ENCODE peak calls at places on chromosomes 7 and 10, in eight cellular contexts. W is NCI-H1105, C is heart left ventricle, N is GM12865, Z is hypothalamus, S is H7, P is iPS-NIHi11, R is prostate gland. Q is an unnamed sample.

GRCh38 chr10:51297438-51297837 is 223.2 kb downstream of the PRKG1 start:
- DNase-seq in W (no peak), C (no peak), N (no peak), Z (no peak), S (no peak), P (no peak), R (no peak), Q (no peak)

GRCh38 chr7:1884583-1885350 is 214.7 kb downstream of the ELFN1 start:
- DNase-seq in W (no peak), C (no peak), N (no peak), Z (no peak), S (no peak), P (no peak), R (no peak), Q (no peak)

GRCh38 chr10:96339956-96340904 is 18.6 kb downstream of the OPALIN start:
- DNase-seq in W (peak), C (peak), N (peak), Z (peak), S (peak), P (peak), R (peak), Q (peak)

GRCh38 chr7:47580811-47581331 is 1.0 kb downstream of the TNS3 start:
- DNase-seq in W (no peak), C (no peak), N (no peak), Z (no peak), S (no peak), P (no peak), R (no peak), Q (no peak)

GRCh38 chr7:80584778-80585177 is 53.7 kb upstream of the CD36 start:
- DNase-seq in W (no peak), C (no peak), N (no peak), Z (no peak), S (peak), P (peak), R (no peak), Q (no peak)

GRCh38 chr10:99556225-99556523 is 23.4 kb downstream of the NKX2-3 start:
- DNase-seq in W (no peak), C (no peak), N (no peak), Z (no peak), S (no peak), P (no peak), R (no peak), Q (no peak)

GRCh38 chr10:680146-680545 is 9.3 kb downstream of the DIP2C start:
- DNase-seq in W (peak), C (no peak), N (no peak), Z (no peak), S (no peak), P (no peak), R (no peak), Q (no peak)

GRCh38 chr10:56633876-56634452 is 272.9 kb upstream of the ZWINT start:
- DNase-seq in W (peak), C (no peak), N (peak), Z (no peak), S (no peak), P (no peak), R (no peak), Q (no peak)

GRCh38 chr7:156929789-156930539 is 19.5 kb upstream of the NOM1 start:
- DNase-seq in W (no peak), C (no peak), N (no peak), Z (no peak), S (no peak), P (no peak), R (no peak), Q (no peak)

GRCh38 chr10:69898941-69899340 is 97.2 kb downstream of the COL13A1 start:
- DNase-seq in W (no peak), C (no peak), N (no peak), Z (no peak), S (no peak), P (no peak), R (no peak), Q (no peak)

GRCh38 chr7:140209866-140210609 is 33.3 kb upstream of the KDM7A start:
- DNase-seq in W (no peak), C (peak), N (peak), Z (peak), S (no peak), P (no peak), R (no peak), Q (no peak)

GRCh38 chr10:18689498-18689897 is 30.3 kb downstream of the ARL5B start:
- DNase-seq in W (no peak), C (no peak), N (no peak), Z (no peak), S (no peak), P (no peak), R (no peak), Q (no peak)

Q was measured in NCI-H446.